ENCODE peak calls at places on chromosomes 5 and 9, in ten cellular contexts. V, W, P, T, A, L, J, Z, O and X are unnamed samples.

GRCh38 chr5:34620185-34620584 is 35.9 kb upstream of the RAI14 start:
- DNase-seq in L (no peak), T (no peak), V (no peak), P (no peak), J (no peak), O (no peak), W (no peak), Z (no peak), A (no peak), X (no peak)

GRCh38 chr5:145681686-145682085 is 153.5 kb downstream of the PRELID2 start:
- DNase-seq in W (peak; percentile 76), O (peak; percentile 83), T (peak; percentile 53), A (no peak), P (no peak), V (no peak), Z (peak; percentile 25), L (peak; percentile 85), J (peak; percentile 71), X (no peak)

GRCh38 chr5:68015933-68016332 is 199.6 kb upstream of the PIK3R1 start:
- DNase-seq in O (no peak), V (no peak), J (no peak), T (no peak), A (no peak), W (no peak), Z (no peak), L (no peak), P (no peak), X (no peak)

GRCh38 chr9:76655121-76655531 is 109.1 kb upstream of the PCA3 start:
- DNase-seq in J (no peak), W (no peak), O (no peak), A (no peak), T (no peak), P (no peak), L (peak; percentile 58), V (no peak), Z (no peak), X (no peak)

GRCh38 chr5:37734114-37734513 is 105.7 kb downstream of the GDNF start:
- DNase-seq in L (no peak), O (no peak), A (no peak), J (no peak), Z (no peak), T (no peak), W (no peak), V (no peak), P (no peak), X (no peak)

GRCh38 chr5:168612996-168613395 is 33.8 kb upstream of the PANK3 start:
- DNase-seq in Z (no peak), A (no peak), V (no peak), O (no peak), J (no peak), L (no peak), T (no peak), W (peak; percentile 45), P (no peak), X (no peak)

GRCh38 chr5:142466195-142466951 is 141.6 kb upstream of the SPRY4 start:
- DNase-seq in O (no peak), T (no peak), V (no peak), J (no peak), W (no peak), Z (no peak), P (no peak), A (no peak), L (peak; percentile 20), X (no peak)

GRCh38 chr9:118882674-118883073 is 486.6 kb downstream of the BRINP1 start:
- DNase-seq in J (no peak), Z (no peak), W (no peak), L (no peak), A (no peak), T (no peak), O (no peak), V (no peak), P (no peak), X (no peak)

GRCh38 chr5:17991775-17992174 is 357.5 kb downstream of the TAF11L14 start:
- DNase-seq in Z (no peak), A (no peak), V (no peak), J (no peak), W (no peak), O (no peak), L (no peak), T (no peak), P (no peak), X (no peak)

GRCh38 chr5:57783693-57784092 is 301.1 kb upstream of the ACTBL2 start:
- DNase-seq in W (no peak), L (no peak), A (no peak), J (no peak), V (no peak), Z (no peak), O (no peak), P (no peak), T (no peak), X (no peak)

GRCh38 chr9:104339692-104340091 is 164.4 kb upstream of the OR13F1 start:
- DNase-seq in A (no peak), V (no peak), O (no peak), T (no peak), J (no peak), Z (no peak), L (no peak), P (no peak), W (no peak), X (no peak)

GRCh38 chr9:78316151-78316892 is 19.4 kb downstream of the PSAT1 start:
- DNase-seq in Z (no peak), O (no peak), T (no peak), J (peak; percentile 38), P (no peak), A (no peak), W (no peak), L (no peak), V (no peak), X (no peak)

GRCh38 chr9:135989157-135989556 is 28.0 kb upstream of the UBAC1 start:
- DNase-seq in W (no peak), J (no peak), Z (no peak), A (no peak), P (no peak), L (no peak), T (no peak), O (no peak), V (no peak), X (no peak)

GRCh38 chr9:17140418-17140817 is 5.6 kb downstream of the CNTLN start:
- DNase-seq in L (no peak), T (no peak), V (no peak), O (no peak), P (no peak), W (no peak), A (no peak), J (no peak), Z (no peak), X (no peak)

GRCh38 chr9:16928179-16928945 is 57.9 kb upstream of the BNC2 start:
- DNase-seq in J (no peak), W (no peak), V (no peak), A (no peak), T (no peak), P (no peak), L (peak; percentile 38), O (no peak), Z (no peak), X (no peak)

GRCh38 chr5:31027726-31028125 is 165.8 kb upstream of the CDH6 start:
- DNase-seq in P (no peak), T (no peak), O (peak; percentile 6), W (no peak), J (no peak), V (no peak), L (no peak), A (no peak), Z (no peak), X (no peak)
- H3K27ac ChIP-seq in P (no peak overlapping the region), T (peak overlapping the region; percentile 35), O (no peak overlapping the region), W (no peak overlapping the region), J (no peak overlapping the region), V (no peak overlapping the region), L (no peak overlapping the region), A (no peak overlapping the region), Z (no peak overlapping the region), X (no peak overlapping the region)

GRCh38 chr5:171493646-171494393 is 74.4 kb downstream of the FGF18 start:
- DNase-seq in P (no peak), W (no peak), J (no peak), T (no peak), L (no peak), A (no peak), V (no peak), Z (no peak), O (no peak), X (no peak)
- H3K27ac ChIP-seq in P (peak overlapping the region; percentile 78), W (no peak overlapping the region), J (peak overlapping the region; percentile 76), T (peak overlapping the region; percentile 69), L (no peak overlapping the region), A (peak overlapping the region; percentile 94), V (peak overlapping the region; percentile 78), Z (peak overlapping the region; percentile 84), O (no peak overlapping the region), X (no peak overlapping the region)

DNA sequence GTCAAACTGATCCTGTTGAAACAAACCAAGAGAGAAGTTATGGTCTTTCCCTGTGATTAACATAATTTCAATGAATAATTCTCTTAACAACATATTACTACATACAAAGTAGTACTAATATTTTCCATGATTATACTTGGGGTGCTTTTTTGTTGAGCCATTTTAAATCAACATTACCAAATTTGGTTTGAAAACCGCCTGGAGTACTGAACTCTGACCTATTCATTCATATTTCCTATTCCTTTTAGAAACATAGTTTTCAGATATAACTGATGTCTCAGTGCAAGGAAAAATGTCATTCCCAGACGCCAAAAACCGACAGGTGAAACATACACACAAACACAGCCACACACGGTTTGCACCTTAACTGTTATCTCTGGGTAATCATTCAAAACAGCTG is 48.0 kb downstream of the FNBP1 start:
- DNase-seq in W (no peak), L (no peak), P (no peak), T (no peak), Z (no peak), A (no peak), O (no peak), J (no peak), V (no peak), X (no peak)
- H3K27ac ChIP-seq in W (no peak overlapping the region), L (peak overlapping the region; percentile 28), P (no peak overlapping the region), T (peak overlapping the region; percentile 76), Z (no peak overlapping the region), A (peak overlapping the region; percentile 78), O (no peak overlapping the region), J (peak overlapping the region; percentile 35), V (peak overlapping the region; percentile 81), X (no peak overlapping the region)

GRCh38 chr9:106868565-106868964 is 5.6 kb downstream of the ZNF462 start:
- DNase-seq in P (no peak), L (no peak), A (no peak), O (no peak), T (peak; percentile 22), Z (peak; percentile 34), V (no peak), W (no peak), J (peak; percentile 65), X (no peak)
- H3K27ac ChIP-seq in P (peak overlapping the region; percentile 71), L (no peak overlapping the region), A (peak overlapping the region; percentile 91), O (no peak overlapping the region), T (peak overlapping the region; percentile 71), Z (peak overlapping the region; percentile 59), V (peak overlapping the region; percentile 75), W (no peak overlapping the region), J (peak overlapping the region; percentile 69), X (peak overlapping the region; percentile 52)

DNA sequence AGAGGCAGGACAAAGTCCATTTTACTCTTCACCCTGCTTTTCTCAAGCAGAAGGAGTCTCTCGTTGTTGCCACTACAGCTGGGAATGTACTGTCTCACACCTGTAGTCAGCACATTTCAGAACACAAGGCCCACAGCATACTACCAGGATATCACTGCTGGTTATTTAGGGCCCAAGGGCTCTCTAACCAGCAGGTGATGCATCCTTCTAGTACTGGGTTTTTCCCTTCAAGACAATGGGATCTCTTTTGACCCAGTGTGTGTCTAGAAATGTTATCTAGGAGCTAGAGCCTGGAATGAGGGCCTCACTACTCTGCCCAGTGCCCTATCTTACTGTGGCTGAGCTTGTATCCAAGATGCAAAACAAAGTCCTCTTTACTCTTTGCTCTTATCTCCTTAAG is 235.1 kb upstream of the PRR16 start:
- DNase-seq in W (no peak), T (no peak), A (no peak), J (no peak), V (no peak), O (no peak), Z (no peak), L (no peak), P (no peak), X (no peak)
- H3K27ac ChIP-seq in W (no peak overlapping the region), T (no peak overlapping the region), A (no peak overlapping the region), J (no peak overlapping the region), V (no peak overlapping the region), O (no peak overlapping the region), Z (no peak overlapping the region), L (no peak overlapping the region), P (no peak overlapping the region), X (no peak overlapping the region)